ENCODE peak calls at places on chromosome 22, in six cellular contexts. Y, I, T, B, R and S are unnamed samples.

GRCh38 chr22:42993651-42994275 is 21.2 kb downstream of the PACSIN2 start:
- DNase-seq in Y (no peak), B (no peak), I (no peak), T (no peak), R (no peak), S (peak)

GRCh38 chr22:47304854-47305253 is 542.4 kb downstream of the TBC1D22A start:
- DNase-seq in T (no peak), Y (no peak), R (no peak), I (no peak), B (no peak), S (no peak)

GRCh38 chr22:43009444-43009843 is 5.5 kb downstream of the PACSIN2 start:
- DNase-seq in Y (no peak), T (no peak), I (no peak), R (no peak), B (no peak), S (no peak)

GRCh38 chr22:44352378-44353062 is 39.8 kb upstream of the SHISAL1 start:
- DNase-seq in T (no peak), I (no peak), Y (no peak), B (no peak), R (no peak), S (no peak)

GRCh38 chr22:43819691-43820670 is 7.9 kb upstream of the EFCAB6 start:
- DNase-seq in Y (no peak), R (no peak), B (peak), I (no peak), T (peak), S (no peak)

GRCh38 chr22:41831383-41831782 is 1.5 kb upstream of the SREBF2 start:
- DNase-seq in T (no peak), I (no peak), B (no peak), Y (peak), R (no peak), S (no peak)

GRCh38 chr22:40620464-40621046 is 16.0 kb downstream of the MRTFA start:
- DNase-seq in T (no peak), Y (no peak), B (no peak), I (peak), R (peak), S (peak)

GRCh38 chr22:36299295-36299694 is 46.4 kb downstream of the APOL1 start:
- DNase-seq in B (no peak), T (no peak), I (no peak), Y (no peak), R (no peak), S (no peak)

GRCh38 chr22:27086728-27087450 is 429.5 kb downstream of the MIAT start:
- DNase-seq in B (no peak), Y (no peak), R (no peak), T (no peak), I (no peak), S (no peak)

GRCh38 chr22:31828739-31829138 is 74.9 kb downstream of the DEPDC5 start:
- DNase-seq in B (no peak), Y (peak), R (no peak), I (peak), T (no peak), S (peak)

GRCh38 chr22:35860837-35861236 is 143.2 kb downstream of the APOL5 start:
- DNase-seq in B (no peak), R (no peak), T (no peak), Y (no peak), I (no peak), S (no peak)

GRCh38 chr22:33519974-33520903 is 400.0 kb downstream of the LARGE1 start:
- DNase-seq in R (no peak), Y (peak), T (no peak), I (no peak), B (no peak), S (no peak)

GRCh38 chr22:39647836-39648500 is 77.4 kb downstream of the CACNA1I start:
- DNase-seq in Y (no peak), T (no peak), I (no peak), B (no peak), R (no peak), S (no peak)

GRCh38 chr22:35134637-35135036 is 68.7 kb downstream of the ISX start:
- DNase-seq in B (no peak), T (no peak), Y (no peak), R (no peak), I (no peak), S (no peak)

GRCh38 chr22:40178417-40179409 is 988 bp downstream of the TNRC6B start:
- DNase-seq in Y (peak), R (no peak), I (peak), T (peak), B (no peak), S (peak)

GRCh38 chr22:44684506-44685383 is 17.3 kb upstream of the PRR5 start:
- DNase-seq in T (peak), B (peak), R (peak), Y (peak), I (peak), S (peak)

GRCh38 chr22:40324468-40325305 is 21.6 kb upstream of the ADSL start:
- DNase-seq in R (no peak), T (no peak), I (no peak), Y (no peak), B (no peak), S (no peak)

GRCh38 chr22:40236131-40236665 is 58.5 kb downstream of the TNRC6B start:
- DNase-seq in Y (no peak), R (no peak), T (no peak), I (no peak), B (no peak), S (no peak)

GRCh38 chr22:35023692-35024363 is 42.1 kb upstream of the ISX start:
- DNase-seq in T (peak), I (peak), R (peak), B (peak), Y (peak), S (peak)

GRCh38 chr22:29871684-29872083 is 11.3 kb upstream of the MTMR3 start:
- DNase-seq in R (no peak), T (no peak), Y (no peak), I (no peak), B (no peak), S (no peak)

GRCh38 chr22:41845380-41846267 is 12.7 kb downstream of the SREBF2 start:
- DNase-seq in B (no peak), R (no peak), Y (no peak), I (no peak), T (no peak), S (no peak)

GRCh38 chr22:28989035-28989464 is 72.6 kb downstream of the C22orf31 start:
- DNase-seq in B (no peak), I (no peak), Y (no peak), R (no peak), T (peak), S (no peak)

GRCh38 chr22:28373841-28374240 is 305.8 kb downstream of the TTC28 start:
- DNase-seq in T (no peak), R (no peak), B (no peak), Y (no peak), I (no peak), S (peak)

GRCh38 chr22:42688241-42688913 is 32.3 kb downstream of the A4GALT start:
- DNase-seq in Y (no peak), B (peak), T (peak), I (peak), R (peak), S (peak)

GRCh38 chr22:26139320-26139719 is 29.9 kb upstream of the SEZ6L start:
- DNase-seq in Y (no peak), R (no peak), I (no peak), T (no peak), B (no peak), S (no peak)

GRCh38 chr22:35426801-35427140 is 26.8 kb downstream of the MCM5 start:
- DNase-seq in R (no peak), B (no peak), I (no peak), Y (no peak), T (no peak), S (no peak)

GRCh38 chr22:32879550-32879949 is 78.0 kb downstream of the TIMP3 start:
- DNase-seq in T (no peak), B (no peak), I (no peak), R (no peak), Y (no peak), S (no peak)

GRCh38 chr22:39992088-39992826 is 2.5 kb upstream of the FAM83F start:
- DNase-seq in Y (no peak), I (no peak), R (no peak), B (no peak), T (no peak), S (no peak)

GRCh38 chr22:46090051-46090591 is 60.2 kb upstream of the PPARA start:
- DNase-seq in I (no peak), T (no peak), B (no peak), Y (no peak), R (no peak), S (no peak)

GRCh38 chr22:29635734-29636357 is 32.4 kb downstream of the NF2 start:
- DNase-seq in Y (peak), B (no peak), T (no peak), R (peak), I (no peak), S (peak)

GRCh38 chr22:45317551-45318167 is 7.9 kb downstream of the FAM118A start:
- DNase-seq in R (no peak), T (peak), I (peak), B (peak), Y (no peak), S (peak)

GRCh38 chr22:35352214-35353111 is 28.4 kb upstream of the HMOX1 start:
- DNase-seq in R (no peak), B (peak), Y (peak), T (peak), I (no peak), S (no peak)

GRCh38 chr22:36563898-36564297 is 34.9 kb upstream of the EIF3D start:
- DNase-seq in R (no peak), T (no peak), Y (no peak), B (no peak), I (no peak), S (no peak)

GRCh38 chr22:36010913-36011312 is 17.7 kb downstream of the RBFOX2 start:
- DNase-seq in T (no peak), Y (no peak), I (peak), B (no peak), R (no peak), S (peak)

GRCh38 chr22:31075961-31076360 is 5.2 kb upstream of the SMTN start:
- DNase-seq in T (no peak), Y (no peak), I (no peak), B (peak), R (no peak), S (no peak)

GRCh38 chr22:28252539-28252938 is 333.5 kb upstream of the PITPNB start:
- DNase-seq in B (no peak), T (no peak), I (no peak), Y (no peak), R (no peak), S (no peak)

GRCh38 chr22:37735054-37735453 is 38.2 kb downstream of the TRIOBP start:
- DNase-seq in T (peak), I (no peak), Y (no peak), B (no peak), R (no peak), S (no peak)
- TF ChIP-seq CTCF in T (peak), I (peak), Y (no peak), B (peak), R (no peak), S (peak)

GRCh38 chr22:21643533-21644357 is 1.6 kb downstream of the SDF2L1 start:
- DNase-seq in I (no peak), B (no peak), Y (no peak), T (no peak), R (no peak), S (no peak)
- TF ChIP-seq CTCF in I (peak), B (no peak), Y (peak), T (no peak), R (no peak), S (peak)

GRCh38 chr22:20060700-20061480 is 19.2 kb upstream of the DGCR8 start:
- DNase-seq in R (no peak), B (no peak), T (no peak), Y (no peak), I (no peak), S (no peak)
- TF ChIP-seq CTCF in R (no peak), B (no peak), T (peak), Y (no peak), I (peak), S (no peak)

GRCh38 chr22:17796695-17797094 is 22.4 kb upstream of the BID start:
- DNase-seq in T (no peak), I (no peak), Y (no peak), B (no peak), R (no peak), S (no peak)

GRCh38 chr22:17794726-17795125 is 20.5 kb upstream of the BID start:
- DNase-seq in R (no peak), I (no peak), B (no peak), Y (no peak), T (no peak), S (no peak)

GRCh38 chr22:17795143-17795542 is 20.9 kb upstream of the BID start:
- DNase-seq in T (no peak), B (no peak), Y (no peak), I (no peak), R (no peak), S (no peak)

GRCh38 chr22:17797721-17798559 is 23.7 kb upstream of the BID start:
- DNase-seq in R (no peak), I (no peak), B (no peak), T (no peak), Y (peak), S (no peak)

GRCh38 chr22:17795661-17796548 is 21.6 kb upstream of the BID start:
- DNase-seq in R (no peak), B (no peak), I (no peak), T (no peak), Y (peak), S (no peak)
- TF ChIP-seq CTCF in R (no peak), B (no peak), I (no peak), T (no peak), Y (no peak), S (no peak)

DNA sequence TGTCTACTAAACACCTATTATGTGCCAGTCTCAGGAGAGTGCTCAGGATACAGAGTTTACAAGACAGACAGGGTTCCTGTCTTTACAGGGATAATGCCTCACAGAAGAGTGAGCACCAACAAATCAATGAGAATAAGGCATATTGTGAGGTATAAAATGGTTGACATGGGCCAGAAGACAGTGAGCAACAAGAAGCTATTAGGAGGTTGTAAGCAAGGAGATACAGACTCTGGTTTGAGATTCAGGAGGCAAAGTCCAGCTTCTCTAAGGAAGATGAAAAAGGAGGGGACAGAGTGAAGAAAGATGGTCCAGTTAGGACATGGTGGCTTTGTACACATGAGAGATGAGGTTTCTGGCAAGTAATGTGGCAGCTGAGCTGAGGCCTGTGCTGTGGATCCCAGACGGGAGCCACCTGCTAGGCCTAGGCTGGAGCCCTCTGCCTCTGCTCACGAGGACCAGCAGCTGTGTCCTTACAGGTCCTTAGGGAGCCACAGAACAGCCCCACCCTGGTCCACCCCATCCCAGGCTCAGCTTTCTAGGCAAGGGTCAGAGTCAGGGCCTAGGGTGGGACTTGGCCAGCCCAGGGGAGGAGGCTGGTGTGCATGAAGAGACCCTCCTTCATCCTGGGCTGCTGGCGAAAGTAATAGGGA is 110.5 kb downstream of the ZNF280B start:
- DNase-seq in R (no peak), Y (no peak), T (no peak), B (no peak), I (no peak), S (no peak)
- TF ChIP-seq CTCF in R (no peak), Y (no peak), T (no peak), B (no peak), I (no peak), S (no peak)

GRCh38 chr22:49604732-49605302 is 222.9 kb downstream of the BRD1 start:
- DNase-seq in T (no peak), Y (no peak), R (no peak), B (no peak), I (no peak), S (no peak)
- TF ChIP-seq CTCF in T (peak), Y (no peak), R (no peak), B (no peak), I (no peak), S (no peak)